ENCODE peak calls at places on chromosomes 11 and 22, in five cellular contexts. One of them, this sample, is unnamed.

GRCh38 chr11:45209904-45210699 is 63.7 kb downstream of the PRDM11 start:
- DNase-seq in NCI-H1436: peak
- DNase-seq in OCI-LY7: no peak
- DNase-seq in hepatocyte: peak
- DNase-seq in COR-L47: no peak
- DNase-seq in this sample: peak

GRCh38 chr11:108117746-108118371 is 3.5 kb upstream of the ACAT1 start:
- DNase-seq in NCI-H1436: peak
- DNase-seq in COR-L47: peak
- DNase-seq in hepatocyte: peak
- DNase-seq in OCI-LY7: peak
- DNase-seq in this sample: peak

GRCh38 chr11:11871991-11872401 is 30.2 kb downstream of the USP47 start:
- DNase-seq in hepatocyte: no peak
- DNase-seq in NCI-H1436: no peak
- DNase-seq in COR-L47: no peak
- DNase-seq in OCI-LY7: peak
- DNase-seq in this sample: no peak

GRCh38 chr11:8060146-8060719 is 20.8 kb upstream of the TUB start:
- DNase-seq in NCI-H1436: no peak
- DNase-seq in COR-L47: no peak
- DNase-seq in OCI-LY7: no peak
- DNase-seq in hepatocyte: no peak
- DNase-seq in this sample: no peak

GRCh38 chr22:19291218-19291579 is 320 bp downstream of the CLTCL1 start:
- DNase-seq in hepatocyte: peak
- DNase-seq in OCI-LY7: no peak
- DNase-seq in NCI-H1436: peak
- DNase-seq in COR-L47: peak
- DNase-seq in this sample: peak

GRCh38 chr11:9802291-9802861 is 138.5 kb downstream of the SWAP70 start:
- DNase-seq in hepatocyte: peak
- DNase-seq in COR-L47: no peak
- DNase-seq in NCI-H1436: no peak
- DNase-seq in OCI-LY7: peak
- DNase-seq in this sample: no peak

GRCh38 chr11:103326070-103326794 is 217.0 kb downstream of the DYNC2H1 start:
- DNase-seq in OCI-LY7: peak
- DNase-seq in hepatocyte: peak
- DNase-seq in COR-L47: peak
- DNase-seq in NCI-H1436: peak
- DNase-seq in this sample: peak

GRCh38 chr11:93487032-93487483 is 56.1 kb downstream of the SMCO4 start:
- DNase-seq in NCI-H1436: no peak
- DNase-seq in hepatocyte: peak
- DNase-seq in COR-L47: no peak
- DNase-seq in OCI-LY7: no peak
- DNase-seq in this sample: no peak

GRCh38 chr22:27420186-27420816 is 381.3 kb downstream of the MN1 start:
- DNase-seq in COR-L47: no peak
- DNase-seq in OCI-LY7: no peak
- DNase-seq in hepatocyte: no peak
- DNase-seq in NCI-H1436: no peak
- DNase-seq in this sample: no peak

GRCh38 chr11:88480217-88480616 is 142.7 kb upstream of the CTSC start:
- DNase-seq in COR-L47: no peak
- DNase-seq in OCI-LY7: no peak
- DNase-seq in NCI-H1436: no peak
- DNase-seq in hepatocyte: no peak
- DNase-seq in this sample: no peak

GRCh38 chr22:47899894-47900293 is 1137.4 kb downstream of the TBC1D22A start:
- DNase-seq in OCI-LY7: no peak
- DNase-seq in NCI-H1436: no peak
- DNase-seq in hepatocyte: no peak
- DNase-seq in COR-L47: no peak
- DNase-seq in this sample: no peak

GRCh38 chr11:63858628-63859550 is 20.0 kb downstream of the MARK2 start:
- DNase-seq in COR-L47: no peak
- DNase-seq in NCI-H1436: no peak
- DNase-seq in hepatocyte: peak
- DNase-seq in OCI-LY7: no peak
- DNase-seq in this sample: no peak

This sample was measured in NCI-H524.